ENCODE peak calls at places on chromosomes 7 and 10, in seven cellular contexts. M is COR-L47; I is KBM-7; U is cardiac muscle cell; D is cardiac fibroblast; V is activated naive CD4-positive, alpha-beta T cell treated with anti-CD3 and anti-CD28 coated beads, Interleukin-2, amount 10 ng/mL, durations not matched to agents 7 days and 5 days; F is SHP77. O is an unnamed sample.

GRCh38 chr10:60353519-60354258 is 36.0 kb downstream of the ANK3 start:
- DNase-seq in M (no peak), I (no peak), U (no peak), D (peak; percentile 89), V (no peak), F (no peak), O (no peak)

GRCh38 chr10:73848821-73849489 is 25.4 kb downstream of the CAMK2G start:
- DNase-seq in M (peak; percentile 35), I (peak; percentile 98), U (peak; percentile 87), D (peak; percentile 84), V (peak; percentile 95), F (peak; percentile 13), O (peak; percentile 92)

GRCh38 chr7:29331163-29331562 is 136.6 kb downstream of the CHN2 start:
- DNase-seq in M (no peak), I (no peak), U (peak; percentile 71), D (no peak), V (no peak), F (no peak), O (no peak)

GRCh38 chr7:41652265-41652664 is 50.6 kb downstream of the INHBA start:
- DNase-seq in M (no peak), I (no peak), U (no peak), D (peak; percentile 12), V (no peak), F (no peak), O (no peak)

GRCh38 chr7:128209229-128210035 is 31.6 kb upstream of the LEP start:
- DNase-seq in M (peak; percentile 65), I (peak; percentile 84), U (peak; percentile 82), D (peak; percentile 84), V (peak; percentile 74), F (peak; percentile 74), O (peak; percentile 91)

GRCh38 chr7:138167222-138167621 is 91.0 kb downstream of the AKR1D1 start:
- DNase-seq in M (no peak), I (no peak), U (no peak), D (peak; percentile 10), V (no peak), F (no peak), O (no peak)

GRCh38 chr7:21542891-21543527 is at the start of gene DNAH11:
- DNase-seq in M (peak; percentile 20), I (no peak), U (peak; percentile 77), D (peak; percentile 7), V (peak; percentile 52), F (no peak), O (peak; percentile 59)

GRCh38 chr10:103720964-103721335 is 134.4 kb downstream of the SH3PXD2A start:
- DNase-seq in M (no peak), I (no peak), U (no peak), D (no peak), V (no peak), F (no peak), O (no peak)

GRCh38 chr10:113073549-113074189 is 123.6 kb downstream of the TCF7L2 start:
- DNase-seq in M (no peak), I (no peak), U (no peak), D (peak; percentile 97), V (no peak), F (no peak), O (peak; percentile 46)

GRCh38 chr10:119315128-119316001 is 108.0 kb downstream of the GRK5 start:
- DNase-seq in M (peak; percentile 17), I (peak; percentile 44), U (no peak), D (peak; percentile 86), V (peak; percentile 71), F (peak; percentile 28), O (peak; percentile 72)

GRCh38 chr7:19110026-19110777 is 7.2 kb downstream of the TWIST1 start:
- DNase-seq in M (no peak), I (no peak), U (no peak), D (no peak), V (no peak), F (no peak), O (no peak)

GRCh38 chr10:115827180-115827579 is 445.8 kb downstream of the GFRA1 start:
- DNase-seq in M (no peak), I (no peak), U (no peak), D (peak; percentile 13), V (no peak), F (no peak), O (no peak)

GRCh38 chr10:102280397-102281015 is 35.2 kb downstream of the GBF1 start:
- DNase-seq in M (no peak), I (peak; percentile 49), U (peak; percentile 75), D (peak; percentile 58), V (no peak), F (peak; percentile 68), O (peak; percentile 100)

GRCh38 chr10:129658673-129659072 is 191.6 kb downstream of the MGMT start:
- DNase-seq in M (no peak), I (no peak), U (peak; percentile 34), D (no peak), V (no peak), F (no peak), O (peak; percentile 9)

GRCh38 chr7:55409474-55410225 is 44.5 kb downstream of the LANCL2 start:
- DNase-seq in M (peak; percentile 33), I (no peak), U (peak; percentile 5), D (no peak), V (no peak), F (peak; percentile 67), O (peak; percentile 29)

GRCh38 chr7:116271161-116271979 is 61.0 kb downstream of the TES start:
- DNase-seq in M (no peak), I (no peak), U (no peak), D (peak; percentile 74), V (no peak), F (no peak), O (no peak)

GRCh38 chr10:31836569-31837406 is 91.8 kb downstream of the ARHGAP12 start:
- DNase-seq in M (no peak), I (peak; percentile 43), U (peak; percentile 45), D (peak; percentile 62), V (peak; percentile 23), F (no peak), O (peak; percentile 20)

GRCh38 chr7:73557397-73558257 is at the start of gene BCL7B:
- DNase-seq in M (peak; percentile 61), I (peak; percentile 54), U (peak; percentile 80), D (peak; percentile 70), V (peak; percentile 82), F (peak; percentile 24), O (peak; percentile 82)

GRCh38 chr7:150901160-150902035 is 49.1 kb downstream of the AOC1 start:
- DNase-seq in M (peak; percentile 88), I (no peak), U (no peak), D (no peak), V (no peak), F (no peak), O (peak; percentile 38)

GRCh38 chr10:90742189-90742588 is 115.7 kb downstream of the HTR7 start:
- DNase-seq in M (no peak), I (no peak), U (no peak), D (peak; percentile 27), V (no peak), F (no peak), O (no peak)

GRCh38 chr10:12214763-12215218 is 18.8 kb downstream of the CDC123 start:
- DNase-seq in M (no peak), I (peak; percentile 65), U (peak; percentile 68), D (peak; percentile 74), V (peak; percentile 49), F (peak; percentile 8), O (no peak)

GRCh38 chr10:88881335-88881734 is 1.3 kb downstream of the STAMBPL1 start:
- DNase-seq in M (no peak), I (no peak), U (no peak), D (no peak), V (peak; percentile 26), F (no peak), O (no peak)

GRCh38 chr7:118657391-118658005 is 433.0 kb downstream of the ANKRD7 start:
- DNase-seq in M (no peak), I (no peak), U (no peak), D (no peak), V (no peak), F (no peak), O (no peak)

GRCh38 chr7:41385996-41386395 is 316.9 kb downstream of the INHBA start:
- DNase-seq in M (no peak), I (no peak), U (no peak), D (no peak), V (no peak), F (no peak), O (no peak)

GRCh38 chr7:143811-144453 is 48.4 kb upstream of the FAM20C start:
- DNase-seq in M (no peak), I (no peak), U (no peak), D (no peak), V (no peak), F (no peak), O (no peak)

GRCh38 chr10:106540606-106541005 is 623.9 kb downstream of the SORCS1 start:
- DNase-seq in M (no peak), I (no peak), U (no peak), D (peak; percentile 55), V (no peak), F (no peak), O (no peak)

GRCh38 chr7:138008588-138009349 is 6.9 kb upstream of the CREB3L2 start:
- DNase-seq in M (peak; percentile 54), I (peak; percentile 71), U (peak; percentile 75), D (peak; percentile 82), V (peak; percentile 41), F (peak; percentile 71), O (peak; percentile 26)

GRCh38 chr7:7681191-7681935 is 37.0 kb downstream of the RPA3 start:
- DNase-seq in M (peak; percentile 73), I (peak; percentile 80), U (peak; percentile 61), D (peak; percentile 77), V (peak; percentile 53), F (peak; percentile 71), O (peak; percentile 79)

GRCh38 chr7:134943785-134944400 is 42.4 kb upstream of the AGBL3 start:
- DNase-seq in M (peak; percentile 38), I (peak; percentile 41), U (peak; percentile 8), D (peak; percentile 53), V (no peak), F (peak; percentile 4), O (peak; percentile 38)

GRCh38 chr7:151700621-151701185 is 176.2 kb downstream of the PRKAG2 start:
- DNase-seq in M (no peak), I (no peak), U (no peak), D (peak; percentile 55), V (no peak), F (no peak), O (peak; percentile 45)

GRCh38 chr10:76382381-76382851 is 951.0 kb downstream of the LRMDA start:
- DNase-seq in M (no peak), I (no peak), U (no peak), D (peak; percentile 42), V (no peak), F (no peak), O (peak; percentile 3)